ENCODE peak calls at places on chromosome 17, in four cellular contexts. One of them, this sample, is unnamed.

GRCh38 chr17:59859444-59860025 is 33.2 kb downstream of the TUBD1 start:
- DNase-seq in WTC11: no peak
- DNase-seq in HEK293T: no peak
- DNase-seq in HepG2: peak
- DNase-seq in this sample: no peak

GRCh38 chr17:2892305-2892971 is 96.2 kb downstream of the RAP1GAP2 start:
- DNase-seq in WTC11: no peak
- DNase-seq in HEK293T: no peak
- DNase-seq in HepG2: peak
- DNase-seq in this sample: no peak

GRCh38 chr17:74639704-74640142 is 16.2 kb upstream of the CD300E start:
- DNase-seq in WTC11: no peak
- DNase-seq in HEK293T: no peak
- DNase-seq in HepG2: no peak
- DNase-seq in this sample: no peak

GRCh38 chr17:19304209-19304608 is 58.3 kb downstream of the B9D1 start:
- DNase-seq in WTC11: no peak
- DNase-seq in HEK293T: no peak
- DNase-seq in HepG2: peak
- DNase-seq in this sample: peak

GRCh38 chr17:49508061-49508865 is 13.2 kb downstream of the NGFR start:
- DNase-seq in WTC11: peak
- DNase-seq in HEK293T: no peak
- DNase-seq in HepG2: peak
- DNase-seq in this sample: no peak

GRCh38 chr17:53058031-53058430 is 764.7 kb upstream of the KIF2B start:
- DNase-seq in WTC11: no peak
- DNase-seq in HEK293T: no peak
- DNase-seq in HepG2: no peak
- DNase-seq in this sample: no peak

GRCh38 chr17:55432358-55433028 is 10.9 kb upstream of the MMD start:
- DNase-seq in WTC11: no peak
- DNase-seq in HEK293T: no peak
- DNase-seq in HepG2: no peak
- DNase-seq in this sample: no peak

GRCh38 chr17:19392303-19392702 is 5.3 kb upstream of the MFAP4 start:
- DNase-seq in WTC11: no peak
- DNase-seq in HEK293T: no peak
- DNase-seq in HepG2: no peak
- DNase-seq in this sample: no peak

GRCh38 chr17:4499431-4500187 is 928 bp downstream of the SPNS2 start:
- DNase-seq in WTC11: peak
- DNase-seq in HEK293T: peak
- DNase-seq in HepG2: no peak
- DNase-seq in this sample: no peak

GRCh38 chr17:41814195-41814594 is 1.4 kb downstream of the FKBP10 start:
- DNase-seq in WTC11: no peak
- DNase-seq in HEK293T: no peak
- DNase-seq in HepG2: no peak
- DNase-seq in this sample: no peak

GRCh38 chr17:58284613-58285421 is 4.1 kb upstream of the MPO start:
- DNase-seq in WTC11: peak
- DNase-seq in HEK293T: no peak
- DNase-seq in HepG2: no peak
- DNase-seq in this sample: no peak

GRCh38 chr17:37792787-37793186 is 47.9 kb upstream of the HNF1B start:
- DNase-seq in WTC11: no peak
- DNase-seq in HEK293T: no peak
- DNase-seq in HepG2: no peak
- DNase-seq in this sample: no peak

GRCh38 chr17:76627510-76627909 is 16.0 kb downstream of the ST6GALNAC1 start:
- DNase-seq in WTC11: no peak
- DNase-seq in HEK293T: no peak
- DNase-seq in HepG2: no peak
- DNase-seq in this sample: no peak

GRCh38 chr17:302300-302698 is 50.3 kb downstream of the RPH3AL start:
- DNase-seq in WTC11: no peak
- DNase-seq in HEK293T: no peak
- DNase-seq in HepG2: no peak
- DNase-seq in this sample: no peak

GRCh38 chr17:299546-299945 is 53.1 kb downstream of the RPH3AL start:
- DNase-seq in WTC11: no peak
- DNase-seq in HEK293T: no peak
- DNase-seq in HepG2: no peak
- DNase-seq in this sample: no peak

GRCh38 chr17:301681-302299 is 50.8 kb downstream of the RPH3AL start:
- DNase-seq in WTC11: no peak
- DNase-seq in HEK293T: no peak
- DNase-seq in HepG2: no peak
- DNase-seq in this sample: no peak

GRCh38 chr17:298791-299450 is 53.7 kb downstream of the RPH3AL start:
- DNase-seq in WTC11: no peak
- DNase-seq in HEK293T: no peak
- DNase-seq in HepG2: no peak
- DNase-seq in this sample: no peak

GRCh38 chr17:300881-301280 is 51.7 kb downstream of the RPH3AL start:
- DNase-seq in WTC11: no peak
- DNase-seq in HEK293T: no peak
- DNase-seq in HepG2: no peak
- DNase-seq in this sample: no peak
- TF ChIP-seq ELF4 in WTC11: no peak
- TF ChIP-seq ELF4 in HEK293T: no peak
- TF ChIP-seq ELF4 in HepG2: no peak
- TF ChIP-seq ELF4 in this sample: no peak

GRCh38 chr17:27601975-27602302 is 29.0 kb upstream of the LGALS9 start:
- DNase-seq in WTC11: no peak
- DNase-seq in HEK293T: no peak
- DNase-seq in HepG2: no peak
- DNase-seq in this sample: no peak

GRCh38 chr17:27598337-27599050 is 32.5 kb upstream of the LGALS9 start:
- DNase-seq in WTC11: no peak
- DNase-seq in HEK293T: no peak
- DNase-seq in HepG2: no peak
- DNase-seq in this sample: no peak

GRCh38 chr17:27602721-27603445 is 28.1 kb upstream of the LGALS9 start:
- DNase-seq in WTC11: peak
- DNase-seq in HEK293T: peak
- DNase-seq in HepG2: peak
- DNase-seq in this sample: peak

GRCh38 chr17:27601069-27601974 is 29.7 kb upstream of the LGALS9 start:
- DNase-seq in WTC11: peak
- DNase-seq in HEK293T: peak
- DNase-seq in HepG2: peak
- DNase-seq in this sample: peak

DNA sequence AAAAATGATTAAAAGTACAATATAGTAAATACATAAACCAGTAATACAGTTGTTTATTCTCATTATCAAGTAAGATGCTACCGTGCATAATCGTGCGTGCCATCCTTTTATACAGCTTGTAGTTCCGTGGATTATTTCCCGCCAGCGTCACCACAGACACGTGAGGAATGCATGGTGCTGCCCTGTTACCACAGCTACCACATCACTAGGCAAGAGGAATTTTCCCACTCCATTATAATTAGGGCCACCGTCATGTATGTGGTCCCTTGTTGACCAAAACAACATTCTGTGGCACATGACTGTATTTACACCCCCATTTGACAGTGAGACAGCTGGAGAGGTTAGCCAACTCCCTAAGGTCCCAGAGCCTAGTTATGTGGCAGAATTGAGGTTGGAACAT is 30.5 kb upstream of the LGALS9 start:
- DNase-seq in WTC11: no peak
- DNase-seq in HEK293T: no peak
- DNase-seq in HepG2: no peak
- DNase-seq in this sample: no peak
- TF ChIP-seq ELF4 in WTC11: no peak
- TF ChIP-seq ELF4 in HEK293T: no peak
- TF ChIP-seq ELF4 in HepG2: no peak
- TF ChIP-seq ELF4 in this sample: no peak

GRCh38 chr17:50603340-50603739 is 31.3 kb upstream of the ABCC3 start:
- DNase-seq in WTC11: peak
- DNase-seq in HEK293T: peak
- DNase-seq in HepG2: peak
- DNase-seq in this sample: peak
- TF ChIP-seq ELF4 in WTC11: no peak
- TF ChIP-seq ELF4 in HEK293T: no peak
- TF ChIP-seq ELF4 in HepG2: no peak
- TF ChIP-seq ELF4 in this sample: no peak

DNA sequence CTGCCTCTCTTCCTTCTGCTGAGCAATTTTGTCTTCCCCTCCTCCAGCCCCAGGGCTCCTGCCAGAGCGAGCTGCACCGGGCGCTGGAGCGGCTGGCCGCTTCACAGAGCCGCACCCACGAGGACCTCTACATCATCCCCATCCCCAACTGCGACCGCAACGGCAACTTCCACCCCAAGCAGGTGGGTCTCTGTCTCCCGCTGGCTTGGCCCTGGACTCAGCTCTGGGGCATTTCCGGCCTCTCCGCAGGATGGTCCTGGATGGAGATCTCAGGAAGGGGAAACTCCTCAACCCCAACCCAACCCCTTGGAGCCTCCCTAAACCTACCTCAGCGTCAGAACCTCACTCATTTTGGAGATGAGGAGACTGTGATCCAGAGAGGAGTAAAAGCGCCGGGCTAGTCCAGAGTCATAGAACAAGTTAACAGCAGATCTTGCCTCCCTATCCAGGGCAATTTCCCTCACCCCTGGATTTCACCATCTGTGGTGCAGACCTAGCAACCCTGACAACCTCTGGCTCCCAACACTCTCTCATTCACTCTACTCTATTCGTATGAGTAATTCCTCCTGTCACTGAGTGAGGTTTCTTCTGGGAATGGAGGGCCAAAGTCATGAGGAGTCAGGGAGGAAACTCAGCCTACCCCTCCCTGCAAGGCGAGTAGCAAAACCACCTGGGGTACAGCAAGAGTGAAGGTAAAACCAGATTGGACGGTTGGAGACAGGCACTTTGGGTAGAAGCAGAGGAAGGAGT is 10.8 kb downstream of the IGFBP4 start:
- DNase-seq in WTC11: no peak
- DNase-seq in HEK293T: no peak
- DNase-seq in HepG2: no peak
- DNase-seq in this sample: no peak
- TF ChIP-seq ELF4 in WTC11: no peak
- TF ChIP-seq ELF4 in HEK293T: no peak
- TF ChIP-seq ELF4 in HepG2: no peak
- TF ChIP-seq ELF4 in this sample: no peak

This sample was measured in K562.